ENCODE peak calls at places on chromosomes 2 and 18, in seven cellular contexts. N is stimulated activated CD4-positive, alpha-beta T cell treated with anti-CD3 and anti-CD28 coated beads, Interleukin-12 subunit alpha, Interleukin-12 subunit beta, amount 100 ng/mL, for 48 hours; H is hepatic stellate cell; W is NCI-H774; D is HT1080; P is adipocyte; V is naive thymus-derived CD8-positive, alpha-beta T cell. Z is an unnamed sample.

GRCh38 chr2:55236992-55237543 is 4.6 kb downstream of the RPS27A start:
- DNase-seq in D (no peak), N (no peak), H (no peak), V (no peak), P (no peak), W (no peak), Z (no peak)

GRCh38 chr2:64222942-64223511 is 78.8 kb upstream of the PELI1 start:
- DNase-seq in P (no peak), H (no peak), W (no peak), D (no peak), N (no peak), V (no peak), Z (no peak)

GRCh38 chr18:39453882-39454281 is 1888.3 kb upstream of the CELF4 start:
- DNase-seq in H (no peak), W (peak), V (no peak), N (no peak), P (peak), D (peak), Z (peak)

GRCh38 chr2:199463708-199464613 is 6.2 kb upstream of the SATB2 start:
- DNase-seq in D (no peak), H (no peak), N (no peak), W (no peak), V (no peak), P (peak), Z (no peak)

GRCh38 chr2:200092235-200092634 is 136.9 kb downstream of the MAIP1 start:
- DNase-seq in H (no peak), V (no peak), D (no peak), N (no peak), P (no peak), W (no peak), Z (no peak)

GRCh38 chr2:70613510-70613909 is 59.9 kb upstream of the TGFA start:
- DNase-seq in D (no peak), W (no peak), P (no peak), N (no peak), V (no peak), H (no peak), Z (no peak)

GRCh38 chr2:20137131-20137571 is 85.7 kb upstream of the LAPTM4A start:
- DNase-seq in V (no peak), P (no peak), D (no peak), H (no peak), W (no peak), N (no peak), Z (no peak)

GRCh38 chr18:13610517-13610916 is 115.8 kb downstream of the FAM210A start:
- DNase-seq in P (no peak), V (no peak), H (no peak), W (no peak), N (no peak), D (no peak), Z (no peak)

Z was measured in fibroblast of villous mesenchyme.